ENCODE peak calls at places on chromosomes 3 and 15, in four cellular contexts. T is HS-5, U is iris pigment epithelial cell, G is ascending aorta. O is an unnamed sample.

GRCh38 chr3:138740057-138740456 is 94.7 kb downstream of the PIK3CB start:
- DNase-seq in T (no peak), U (peak; percentile 9), G (no peak), O (no peak)

GRCh38 chr3:45381168-45381852 is 7.1 kb upstream of the LARS2 start:
- DNase-seq in T (no peak), U (no peak), G (no peak), O (no peak)

GRCh38 chr3:18085429-18085828 is 339.7 kb downstream of the SATB1 start:
- DNase-seq in T (no peak), U (no peak), G (no peak), O (no peak)

GRCh38 chr3:48503406-48504050 is 446 bp downstream of the SHISA5 start:
- DNase-seq in T (no peak), U (peak; percentile 72), G (peak; percentile 50), O (no peak)

GRCh38 chr3:99023590-99024192 is 122.2 kb upstream of the DCBLD2 start:
- DNase-seq in T (peak; percentile 25), U (peak; percentile 53), G (no peak), O (no peak)

GRCh38 chr3:124800511-124801374 is 70.5 kb downstream of the UMPS start:
- DNase-seq in T (no peak), U (peak; percentile 58), G (no peak), O (no peak)

GRCh38 chr3:170976190-170976519 is 50.4 kb downstream of the SLC2A2 start:
- DNase-seq in T (no peak), U (no peak), G (no peak), O (no peak)

GRCh38 chr3:62562017-62562416 is 188.7 kb upstream of the FEZF2 start:
- DNase-seq in T (peak; percentile 76), U (peak; percentile 45), G (no peak), O (no peak)

GRCh38 chr3:13252207-13252606 is 167.9 kb downstream of the NUP210 start:
- DNase-seq in T (no peak), U (no peak), G (no peak), O (no peak)

GRCh38 chr3:128455116-128455515 is 11.6 kb downstream of the DNAJB8 start:
- DNase-seq in T (no peak), U (no peak), G (no peak), O (no peak)

GRCh38 chr3:133711013-133711412 is 35.2 kb upstream of the TF start:
- DNase-seq in T (no peak), U (no peak), G (no peak), O (no peak)

GRCh38 chr15:75785771-75786563 is 57.3 kb upstream of the UBE2Q2 start:
- DNase-seq in T (no peak), U (no peak), G (no peak), O (no peak)

GRCh38 chr3:52001443-52001974 is 5.8 kb upstream of the RPL29 start:
- DNase-seq in T (no peak), U (peak; percentile 38), G (no peak), O (peak; percentile 74)

GRCh38 chr3:15591235-15591634 is 10.1 kb downstream of the HACL1 start:
- DNase-seq in T (no peak), U (no peak), G (no peak), O (no peak)

GRCh38 chr3:197124713-197125112 is 95.1 kb upstream of the MELTF start:
- DNase-seq in T (no peak), U (peak; percentile 56), G (no peak), O (no peak)

GRCh38 chr3:149376728-149377407 is 581 bp downstream of the TM4SF1 start:
- DNase-seq in T (no peak), U (peak; percentile 54), G (no peak), O (no peak)

GRCh38 chr3:10344944-10345575 is 24.1 kb upstream of the SEC13 start:
- DNase-seq in T (no peak), U (no peak), G (no peak), O (no peak)

GRCh38 chr3:36756272-36756671 is 8.1 kb downstream of the DCLK3 start:
- DNase-seq in T (no peak), U (no peak), G (no peak), O (no peak)

GRCh38 chr3:67788396-67788795 is 134.0 kb upstream of the SUCLG2 start:
- DNase-seq in T (no peak), U (no peak), G (no peak), O (no peak)

GRCh38 chr3:78647735-78648134 is 1120.1 kb downstream of the ROBO1 start:
- DNase-seq in T (no peak), U (peak; percentile 89), G (no peak), O (no peak)

GRCh38 chr3:102195198-102195948 is 239.4 kb upstream of the ZPLD1 start:
- DNase-seq in T (no peak), U (no peak), G (no peak), O (no peak)

GRCh38 chr3:70851066-70851465 is 538.6 kb upstream of the MDFIC2 start:
- DNase-seq in T (no peak), U (no peak), G (no peak), O (no peak)

GRCh38 chr3:134017490-134017889 is 12.2 kb downstream of the SLCO2A1 start:
- DNase-seq in T (no peak), U (no peak), G (no peak), O (no peak)

O was measured in nucleus accumbens.